ENCODE peak calls at places on chromosomes 7 and 10, in eight cellular contexts. One of them, this sample, is unnamed.

GRCh38 chr7:2529161-2530075 is 9.8 kb downstream of the LFNG start:
- DNase-seq in NCI-H1417: no peak
- DNase-seq in T follicular helper cell: no peak
- DNase-seq in NCI-H2081 treated with DMSO at 0.1 percent for 48 hours: no peak
- DNase-seq in stomach: peak; percentile 63
- DNase-seq in small intestine: peak; percentile 48
- DNase-seq in COR-L47: no peak
- DNase-seq in A549: peak; percentile 60
- DNase-seq in this sample: peak; percentile 84

GRCh38 chr10:43842496-43842895 is 193.8 kb upstream of the ZNF32 start:
- DNase-seq in NCI-H1417: no peak
- DNase-seq in T follicular helper cell: no peak
- DNase-seq in NCI-H2081 treated with DMSO at 0.1 percent for 48 hours: no peak
- DNase-seq in stomach: no peak
- DNase-seq in small intestine: no peak
- DNase-seq in COR-L47: no peak
- DNase-seq in A549: no peak
- DNase-seq in this sample: no peak

GRCh38 chr7:108525327-108525984 is 479 bp downstream of the PNPLA8 start:
- DNase-seq in NCI-H1417: peak; percentile 85
- DNase-seq in T follicular helper cell: no peak
- DNase-seq in NCI-H2081 treated with DMSO at 0.1 percent for 48 hours: peak; percentile 85
- DNase-seq in stomach: no peak
- DNase-seq in small intestine: peak; percentile 56
- DNase-seq in COR-L47: no peak
- DNase-seq in A549: peak; percentile 66
- DNase-seq in this sample: peak; percentile 64

GRCh38 chr7:1537631-1538412 is 7.3 kb downstream of the MAFK start:
- DNase-seq in NCI-H1417: no peak
- DNase-seq in T follicular helper cell: no peak
- DNase-seq in NCI-H2081 treated with DMSO at 0.1 percent for 48 hours: no peak
- DNase-seq in stomach: peak; percentile 81
- DNase-seq in small intestine: no peak
- DNase-seq in COR-L47: peak; percentile 14
- DNase-seq in A549: peak; percentile 93
- DNase-seq in this sample: peak; percentile 100

GRCh38 chr10:123160311-123160980 is 6.2 kb downstream of the BUB3 start:
- DNase-seq in NCI-H1417: no peak
- DNase-seq in T follicular helper cell: no peak
- DNase-seq in NCI-H2081 treated with DMSO at 0.1 percent for 48 hours: no peak
- DNase-seq in stomach: no peak
- DNase-seq in small intestine: peak; percentile 53
- DNase-seq in COR-L47: no peak
- DNase-seq in A549: no peak
- DNase-seq in this sample: no peak

GRCh38 chr10:124529661-124530214 is 68.1 kb downstream of the LHPP start:
- DNase-seq in NCI-H1417: no peak
- DNase-seq in T follicular helper cell: no peak
- DNase-seq in NCI-H2081 treated with DMSO at 0.1 percent for 48 hours: no peak
- DNase-seq in stomach: no peak
- DNase-seq in small intestine: no peak
- DNase-seq in COR-L47: no peak
- DNase-seq in A549: no peak
- DNase-seq in this sample: no peak

GRCh38 chr10:132213917-132214316 is 27.2 kb downstream of the DPYSL4 start:
- DNase-seq in NCI-H1417: no peak
- DNase-seq in T follicular helper cell: no peak
- DNase-seq in NCI-H2081 treated with DMSO at 0.1 percent for 48 hours: no peak
- DNase-seq in stomach: no peak
- DNase-seq in small intestine: no peak
- DNase-seq in COR-L47: no peak
- DNase-seq in A549: no peak
- DNase-seq in this sample: no peak

GRCh38 chr7:73329861-73330581 is 2.1 kb downstream of the FKBP6 start:
- DNase-seq in NCI-H1417: no peak
- DNase-seq in T follicular helper cell: no peak
- DNase-seq in NCI-H2081 treated with DMSO at 0.1 percent for 48 hours: no peak
- DNase-seq in stomach: no peak
- DNase-seq in small intestine: peak; percentile 5
- DNase-seq in COR-L47: no peak
- DNase-seq in A549: no peak
- DNase-seq in this sample: no peak

GRCh38 chr10:95350830-95351228 is 60.0 kb upstream of the PDLIM1 start:
- DNase-seq in NCI-H1417: no peak
- DNase-seq in T follicular helper cell: no peak
- DNase-seq in NCI-H2081 treated with DMSO at 0.1 percent for 48 hours: no peak
- DNase-seq in stomach: no peak
- DNase-seq in small intestine: no peak
- DNase-seq in COR-L47: no peak
- DNase-seq in A549: no peak
- DNase-seq in this sample: no peak

GRCh38 chr7:82605247-82605864 is 161.8 kb upstream of the CACNA2D1 start:
- DNase-seq in NCI-H1417: peak; percentile 65
- DNase-seq in T follicular helper cell: no peak
- DNase-seq in NCI-H2081 treated with DMSO at 0.1 percent for 48 hours: peak; percentile 68
- DNase-seq in stomach: no peak
- DNase-seq in small intestine: peak; percentile 37
- DNase-seq in COR-L47: peak; percentile 64
- DNase-seq in A549: peak; percentile 68
- DNase-seq in this sample: peak; percentile 29

GRCh38 chr10:59006511-59007306 is 169.7 kb upstream of the PHYHIPL start:
- DNase-seq in NCI-H1417: no peak
- DNase-seq in T follicular helper cell: no peak
- DNase-seq in NCI-H2081 treated with DMSO at 0.1 percent for 48 hours: no peak
- DNase-seq in stomach: no peak
- DNase-seq in small intestine: peak; percentile 35
- DNase-seq in COR-L47: no peak
- DNase-seq in A549: peak; percentile 64
- DNase-seq in this sample: peak; percentile 22

GRCh38 chr7:98281757-98282652 is 519 bp downstream of the BRI3 start:
- DNase-seq in NCI-H1417: no peak
- DNase-seq in T follicular helper cell: peak; percentile 29
- DNase-seq in NCI-H2081 treated with DMSO at 0.1 percent for 48 hours: no peak
- DNase-seq in stomach: peak; percentile 46
- DNase-seq in small intestine: peak; percentile 53
- DNase-seq in COR-L47: no peak
- DNase-seq in A549: no peak
- DNase-seq in this sample: no peak

GRCh38 chr10:44046605-44047004 is 338.3 kb downstream of the CXCL12 start:
- DNase-seq in NCI-H1417: no peak
- DNase-seq in T follicular helper cell: no peak
- DNase-seq in NCI-H2081 treated with DMSO at 0.1 percent for 48 hours: no peak
- DNase-seq in stomach: peak; percentile 38
- DNase-seq in small intestine: peak; percentile 9
- DNase-seq in COR-L47: no peak
- DNase-seq in A549: no peak
- DNase-seq in this sample: no peak

GRCh38 chr10:74249865-74250264 is 98.8 kb downstream of the ADK start:
- DNase-seq in NCI-H1417: no peak
- DNase-seq in T follicular helper cell: no peak
- DNase-seq in NCI-H2081 treated with DMSO at 0.1 percent for 48 hours: no peak
- DNase-seq in stomach: no peak
- DNase-seq in small intestine: no peak
- DNase-seq in COR-L47: no peak
- DNase-seq in A549: no peak
- DNase-seq in this sample: no peak

GRCh38 chr10:71059059-71059818 is 153.1 kb upstream of the UNC5B start:
- DNase-seq in NCI-H1417: no peak
- DNase-seq in T follicular helper cell: no peak
- DNase-seq in NCI-H2081 treated with DMSO at 0.1 percent for 48 hours: no peak
- DNase-seq in stomach: no peak
- DNase-seq in small intestine: no peak
- DNase-seq in COR-L47: no peak
- DNase-seq in A549: no peak
- DNase-seq in this sample: no peak

GRCh38 chr7:129212126-129212525 is 12.7 kb upstream of the AHCYL2 start:
- DNase-seq in NCI-H1417: no peak
- DNase-seq in T follicular helper cell: no peak
- DNase-seq in NCI-H2081 treated with DMSO at 0.1 percent for 48 hours: no peak
- DNase-seq in stomach: no peak
- DNase-seq in small intestine: no peak
- DNase-seq in COR-L47: no peak
- DNase-seq in A549: no peak
- DNase-seq in this sample: no peak

GRCh38 chr7:40374575-40374974 is 239.8 kb downstream of the SUGCT start:
- DNase-seq in NCI-H1417: no peak
- DNase-seq in T follicular helper cell: no peak
- DNase-seq in NCI-H2081 treated with DMSO at 0.1 percent for 48 hours: no peak
- DNase-seq in stomach: no peak
- DNase-seq in small intestine: no peak
- DNase-seq in COR-L47: no peak
- DNase-seq in A549: no peak
- DNase-seq in this sample: no peak

GRCh38 chr7:146414872-146415271 is 298.3 kb downstream of the CNTNAP2 start:
- DNase-seq in NCI-H1417: no peak
- DNase-seq in T follicular helper cell: no peak
- DNase-seq in NCI-H2081 treated with DMSO at 0.1 percent for 48 hours: no peak
- DNase-seq in stomach: no peak
- DNase-seq in small intestine: no peak
- DNase-seq in COR-L47: no peak
- DNase-seq in A549: no peak
- DNase-seq in this sample: no peak

GRCh38 chr7:2041496-2042367 is 191.0 kb downstream of the MAD1L1 start:
- DNase-seq in NCI-H1417: no peak
- DNase-seq in T follicular helper cell: no peak
- DNase-seq in NCI-H2081 treated with DMSO at 0.1 percent for 48 hours: no peak
- DNase-seq in stomach: no peak
- DNase-seq in small intestine: no peak
- DNase-seq in COR-L47: no peak
- DNase-seq in A549: no peak
- DNase-seq in this sample: no peak

GRCh38 chr10:69051710-69052487 is 36.0 kb upstream of the SRGN start:
- DNase-seq in NCI-H1417: no peak
- DNase-seq in T follicular helper cell: no peak
- DNase-seq in NCI-H2081 treated with DMSO at 0.1 percent for 48 hours: no peak
- DNase-seq in stomach: no peak
- DNase-seq in small intestine: no peak
- DNase-seq in COR-L47: no peak
- DNase-seq in A549: no peak
- DNase-seq in this sample: no peak

GRCh38 chr7:152523916-152524315 is 88.1 kb upstream of the KMT2C start:
- DNase-seq in NCI-H1417: no peak
- DNase-seq in T follicular helper cell: no peak
- DNase-seq in NCI-H2081 treated with DMSO at 0.1 percent for 48 hours: no peak
- DNase-seq in stomach: no peak
- DNase-seq in small intestine: no peak
- DNase-seq in COR-L47: no peak
- DNase-seq in A549: no peak
- DNase-seq in this sample: no peak

GRCh38 chr7:140122975-140123374 is 53.8 kb downstream of the KDM7A start:
- DNase-seq in NCI-H1417: no peak
- DNase-seq in T follicular helper cell: no peak
- DNase-seq in NCI-H2081 treated with DMSO at 0.1 percent for 48 hours: no peak
- DNase-seq in stomach: no peak
- DNase-seq in small intestine: no peak
- DNase-seq in COR-L47: no peak
- DNase-seq in A549: no peak
- DNase-seq in this sample: no peak

GRCh38 chr10:75845538-75845937 is 414.1 kb downstream of the LRMDA start:
- DNase-seq in NCI-H1417: no peak
- DNase-seq in T follicular helper cell: no peak
- DNase-seq in NCI-H2081 treated with DMSO at 0.1 percent for 48 hours: no peak
- DNase-seq in stomach: no peak
- DNase-seq in small intestine: no peak
- DNase-seq in COR-L47: peak; percentile 6
- DNase-seq in A549: no peak
- DNase-seq in this sample: no peak

GRCh38 chr7:1122832-1123501 is 35.1 kb downstream of the GPER1 start:
- DNase-seq in NCI-H1417: no peak
- DNase-seq in T follicular helper cell: no peak
- DNase-seq in NCI-H2081 treated with DMSO at 0.1 percent for 48 hours: no peak
- DNase-seq in stomach: no peak
- DNase-seq in small intestine: no peak
- DNase-seq in COR-L47: no peak
- DNase-seq in A549: no peak
- DNase-seq in this sample: no peak

GRCh38 chr7:25965405-25966123 is 186.4 kb upstream of the NFE2L3 start:
- DNase-seq in NCI-H1417: no peak
- DNase-seq in T follicular helper cell: no peak
- DNase-seq in NCI-H2081 treated with DMSO at 0.1 percent for 48 hours: no peak
- DNase-seq in stomach: no peak
- DNase-seq in small intestine: peak; percentile 36
- DNase-seq in COR-L47: no peak
- DNase-seq in A549: no peak
- DNase-seq in this sample: no peak

GRCh38 chr10:6494934-6495592 is 85.0 kb downstream of the PRKCQ start:
- DNase-seq in NCI-H1417: no peak
- DNase-seq in T follicular helper cell: peak; percentile 59
- DNase-seq in NCI-H2081 treated with DMSO at 0.1 percent for 48 hours: no peak
- DNase-seq in stomach: no peak
- DNase-seq in small intestine: peak; percentile 47
- DNase-seq in COR-L47: no peak
- DNase-seq in A549: no peak
- DNase-seq in this sample: no peak

GRCh38 chr7:7707756-7708310 is 10.6 kb downstream of the RPA3 start:
- DNase-seq in NCI-H1417: no peak
- DNase-seq in T follicular helper cell: no peak
- DNase-seq in NCI-H2081 treated with DMSO at 0.1 percent for 48 hours: no peak
- DNase-seq in stomach: no peak
- DNase-seq in small intestine: no peak
- DNase-seq in COR-L47: no peak
- DNase-seq in A549: no peak
- DNase-seq in this sample: no peak

GRCh38 chr10:124149681-124150080 is 56.3 kb upstream of the CHST15 start:
- DNase-seq in NCI-H1417: peak; percentile 66
- DNase-seq in T follicular helper cell: no peak
- DNase-seq in NCI-H2081 treated with DMSO at 0.1 percent for 48 hours: peak; percentile 91
- DNase-seq in stomach: no peak
- DNase-seq in small intestine: no peak
- DNase-seq in COR-L47: peak; percentile 57
- DNase-seq in A549: no peak
- DNase-seq in this sample: no peak

GRCh38 chr7:128053023-128053422 is 21.8 kb upstream of the LRRC4 start:
- DNase-seq in NCI-H1417: peak; percentile 75
- DNase-seq in T follicular helper cell: no peak
- DNase-seq in NCI-H2081 treated with DMSO at 0.1 percent for 48 hours: peak; percentile 95
- DNase-seq in stomach: no peak
- DNase-seq in small intestine: no peak
- DNase-seq in COR-L47: peak; percentile 94
- DNase-seq in A549: no peak
- DNase-seq in this sample: peak; percentile 21

GRCh38 chr10:122530177-122530576 is 30.4 kb upstream of the DMBT1 start:
- DNase-seq in NCI-H1417: no peak
- DNase-seq in T follicular helper cell: no peak
- DNase-seq in NCI-H2081 treated with DMSO at 0.1 percent for 48 hours: no peak
- DNase-seq in stomach: no peak
- DNase-seq in small intestine: no peak
- DNase-seq in COR-L47: no peak
- DNase-seq in A549: no peak
- DNase-seq in this sample: no peak

GRCh38 chr7:400901-401485 is 111.0 kb downstream of the FOXL3 start:
- DNase-seq in NCI-H1417: no peak
- DNase-seq in T follicular helper cell: no peak
- DNase-seq in NCI-H2081 treated with DMSO at 0.1 percent for 48 hours: no peak
- DNase-seq in stomach: peak; percentile 19
- DNase-seq in small intestine: no peak
- DNase-seq in COR-L47: no peak
- DNase-seq in A549: no peak
- DNase-seq in this sample: no peak

GRCh38 chr10:112689327-112689726 is 242.3 kb downstream of the VTI1A start:
- DNase-seq in NCI-H1417: no peak
- DNase-seq in T follicular helper cell: no peak
- DNase-seq in NCI-H2081 treated with DMSO at 0.1 percent for 48 hours: no peak
- DNase-seq in stomach: no peak
- DNase-seq in small intestine: no peak
- DNase-seq in COR-L47: no peak
- DNase-seq in A549: peak; percentile 63
- DNase-seq in this sample: peak; percentile 50

GRCh38 chr7:20409961-20410360 is 79.3 kb downstream of the ITGB8 start:
- DNase-seq in NCI-H1417: no peak
- DNase-seq in T follicular helper cell: no peak
- DNase-seq in NCI-H2081 treated with DMSO at 0.1 percent for 48 hours: no peak
- DNase-seq in stomach: no peak
- DNase-seq in small intestine: no peak
- DNase-seq in COR-L47: no peak
- DNase-seq in A549: no peak
- DNase-seq in this sample: no peak

GRCh38 chr10:43407148-43407575 is 1.8 kb downstream of the HNRNPF start:
- DNase-seq in NCI-H1417: peak; percentile 3
- DNase-seq in T follicular helper cell: peak; percentile 33
- DNase-seq in NCI-H2081 treated with DMSO at 0.1 percent for 48 hours: no peak
- DNase-seq in stomach: peak; percentile 66
- DNase-seq in small intestine: peak; percentile 64
- DNase-seq in COR-L47: peak; percentile 20
- DNase-seq in A549: peak; percentile 31
- DNase-seq in this sample: peak; percentile 55

This sample was measured in Calu3.